ENCODE peak calls at places on chromosomes 4 and X, in six cellular contexts. Y is prostate gland, V is Calu3, L is body of pancreas, W is AG09319, M is pancreas. C is an unnamed sample.

GRCh38 chrX:18666614-18667013 is 5.3 kb downstream of the RS1 start:
- DNase-seq in V (no peak), M (no peak), L (peak; percentile 9), W (no peak), Y (no peak), C (no peak)

GRCh38 chr4:108100827-108101226 is 67.9 kb downstream of the LEF1 start:
- DNase-seq in L (no peak), V (no peak), M (no peak), W (no peak), Y (no peak), C (no peak)

GRCh38 chr4:123621072-123621705 is 224.6 kb downstream of the SPRY1 start:
- DNase-seq in M (no peak), Y (no peak), V (no peak), W (no peak), L (no peak), C (no peak)

GRCh38 chr4:632391-632790 is 7.0 kb downstream of the PDE6B start:
- DNase-seq in M (no peak), W (no peak), V (no peak), Y (no peak), L (no peak), C (no peak)

GRCh38 chrX:40099046-40099968 is 1.5 kb upstream of the BCOR start:
- DNase-seq in M (peak; percentile 60), L (peak; percentile 56), Y (peak; percentile 16), W (no peak), V (peak; percentile 44), C (no peak)

GRCh38 chr4:13982008-13982407 is 354.5 kb upstream of the BOD1L1 start:
- DNase-seq in V (no peak), L (no peak), M (no peak), W (no peak), Y (no peak), C (no peak)

GRCh38 chr4:142703694-142704309 is 142.3 kb downstream of the INPP4B start:
- DNase-seq in V (no peak), W (no peak), Y (no peak), L (no peak), M (no peak), C (no peak)

GRCh38 chr4:128660361-128660964 is 149.0 kb upstream of the JADE1 start:
- DNase-seq in V (no peak), M (no peak), L (peak; percentile 59), W (peak; percentile 71), Y (peak; percentile 64), C (no peak)

GRCh38 chrX:69493193-69493592 is 10.9 kb upstream of the NALF2 start:
- DNase-seq in M (peak; percentile 30), V (peak; percentile 69), W (no peak), L (peak; percentile 43), Y (no peak), C (peak; percentile 59)

GRCh38 chr4:87669373-87669772 is 19.3 kb downstream of the DMP1 start:
- DNase-seq in M (no peak), L (no peak), Y (no peak), V (no peak), W (no peak), C (no peak)

GRCh38 chrX:34578237-34578636 is 78.8 kb downstream of the TMEM47 start:
- DNase-seq in Y (peak; percentile 3), V (peak; percentile 15), L (no peak), W (peak; percentile 15), M (no peak), C (no peak)

GRCh38 chr4:73451404-73451803 is 15.4 kb downstream of the AFP start:
- DNase-seq in L (peak; percentile 29), Y (no peak), M (no peak), V (no peak), W (no peak), C (no peak)

GRCh38 chr4:183797445-183798248 is 107.5 kb upstream of the STOX2 start:
- DNase-seq in V (peak; percentile 60), W (no peak), M (peak; percentile 57), L (peak; percentile 49), Y (peak; percentile 40), C (peak; percentile 42)

GRCh38 chr4:106240699-106241098 is 75.3 kb downstream of the TBCK start:
- DNase-seq in W (no peak), L (no peak), Y (no peak), V (no peak), M (no peak), C (no peak)

GRCh38 chr4:106238819-106239420 is 77.1 kb downstream of the TBCK start:
- DNase-seq in W (peak; percentile 2), L (peak; percentile 25), Y (no peak), V (peak; percentile 40), M (no peak), C (peak; percentile 46)
- TF ChIP-seq CTCF in W (peak; percentile 58), L (peak; percentile 56), Y (peak; percentile 29), V (peak; percentile 55), M (peak; percentile 62), C (peak; percentile 93)

GRCh38 chrX:11111038-11111851 is at the start of gene HCCS:
- DNase-seq in W (peak; percentile 44), M (peak; percentile 78), V (peak; percentile 86), L (peak; percentile 87), Y (peak; percentile 73), C (peak; percentile 71)
- TF ChIP-seq CTCF in W (no peak), M (no peak), V (no peak), L (peak; percentile 9), Y (no peak), C (no peak)

GRCh38 chr4:103204114-103204513 is 6.0 kb upstream of the CENPE start:
- DNase-seq in M (no peak), W (no peak), L (no peak), V (peak; percentile 4), Y (no peak), C (no peak)
- TF ChIP-seq CTCF in M (no peak), W (peak; percentile 35), L (peak; percentile 25), V (no peak), Y (no peak), C (no peak)

DNA sequence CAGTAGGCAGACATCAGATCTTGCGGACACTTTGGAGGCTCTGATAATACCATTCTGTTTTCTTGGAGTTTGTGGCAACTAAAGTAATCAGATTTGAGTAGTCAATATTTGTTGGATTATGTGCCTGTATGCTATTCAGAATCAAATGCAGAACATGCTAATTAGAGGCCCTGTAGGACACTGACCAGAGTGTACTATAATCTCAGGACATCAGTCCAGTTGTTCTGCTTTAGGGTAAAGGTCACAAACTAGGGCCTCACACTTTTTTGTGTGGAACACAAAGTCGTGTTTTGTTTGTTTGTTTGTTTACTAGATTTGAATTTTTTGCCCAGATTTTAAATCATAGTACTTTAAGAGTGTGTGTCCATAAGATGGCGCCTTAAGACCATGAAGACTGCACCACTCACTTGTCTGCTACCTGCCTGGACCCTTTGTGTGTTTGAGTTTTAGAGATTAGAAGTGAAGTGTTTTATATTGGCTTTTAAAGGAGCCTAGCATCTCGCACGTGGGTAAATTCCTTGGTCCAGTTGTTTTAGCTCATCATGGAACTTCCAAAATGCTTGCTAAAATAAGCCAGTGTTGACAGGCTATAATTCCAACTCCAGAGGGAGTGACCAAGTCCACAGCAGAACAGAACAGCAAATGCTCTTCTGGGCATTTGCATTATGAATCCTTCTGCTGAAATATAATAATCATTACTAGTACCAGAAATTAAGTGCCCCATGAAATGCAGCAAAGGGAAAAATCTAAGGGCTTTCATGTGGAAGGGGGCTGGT is 34.7 kb downstream of the IL13RA1 start:
- DNase-seq in V (no peak), W (no peak), M (no peak), L (no peak), Y (no peak), C (no peak)
- TF ChIP-seq CTCF in V (no peak), W (no peak), M (no peak), L (no peak), Y (no peak), C (no peak)

DNA sequence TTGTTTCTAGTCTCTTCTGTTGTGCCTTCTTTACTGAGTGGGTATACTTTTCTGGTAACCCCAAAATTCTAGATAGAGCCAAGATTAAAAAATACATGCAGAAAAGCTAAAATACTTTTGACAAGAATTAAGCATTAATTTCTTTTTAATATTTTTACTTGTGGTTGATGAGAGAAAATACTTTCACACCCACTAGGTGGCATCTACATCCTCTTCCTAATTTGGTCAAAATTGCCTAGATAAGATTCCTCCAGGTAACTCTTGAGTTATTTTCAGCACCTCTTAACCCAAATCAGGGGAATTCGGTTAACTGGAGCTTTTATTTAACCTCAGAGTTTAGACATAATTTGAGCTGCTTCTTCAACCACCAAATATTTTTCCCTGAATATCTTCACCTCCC is 28.4 kb upstream of the COX7B2 start:
- DNase-seq in M (no peak), Y (no peak), W (no peak), L (no peak), V (no peak), C (no peak)
- TF ChIP-seq CTCF in M (no peak), Y (no peak), W (no peak), L (no peak), V (no peak), C (peak; percentile 68)

GRCh38 chr4:185472063-185472542 is 570 bp upstream of the CCDC110 start:
- DNase-seq in V (no peak), Y (no peak), L (no peak), W (no peak), M (no peak), C (no peak)

GRCh38 chr4:185473247-185473646 is 1.7 kb upstream of the CCDC110 start:
- DNase-seq in W (no peak), L (no peak), M (no peak), Y (no peak), V (no peak), C (no peak)

GRCh38 chr4:185469539-185470154 is 1.9 kb downstream of the CCDC110 start:
- DNase-seq in W (no peak), L (no peak), Y (no peak), M (peak; percentile 34), V (no peak), C (peak; percentile 5)

GRCh38 chr4:185470503-185471195 is 884 bp downstream of the CCDC110 start:
- DNase-seq in Y (peak; percentile 62), W (no peak), L (peak; percentile 92), M (peak; percentile 96), V (peak; percentile 18), C (no peak)

DNA sequence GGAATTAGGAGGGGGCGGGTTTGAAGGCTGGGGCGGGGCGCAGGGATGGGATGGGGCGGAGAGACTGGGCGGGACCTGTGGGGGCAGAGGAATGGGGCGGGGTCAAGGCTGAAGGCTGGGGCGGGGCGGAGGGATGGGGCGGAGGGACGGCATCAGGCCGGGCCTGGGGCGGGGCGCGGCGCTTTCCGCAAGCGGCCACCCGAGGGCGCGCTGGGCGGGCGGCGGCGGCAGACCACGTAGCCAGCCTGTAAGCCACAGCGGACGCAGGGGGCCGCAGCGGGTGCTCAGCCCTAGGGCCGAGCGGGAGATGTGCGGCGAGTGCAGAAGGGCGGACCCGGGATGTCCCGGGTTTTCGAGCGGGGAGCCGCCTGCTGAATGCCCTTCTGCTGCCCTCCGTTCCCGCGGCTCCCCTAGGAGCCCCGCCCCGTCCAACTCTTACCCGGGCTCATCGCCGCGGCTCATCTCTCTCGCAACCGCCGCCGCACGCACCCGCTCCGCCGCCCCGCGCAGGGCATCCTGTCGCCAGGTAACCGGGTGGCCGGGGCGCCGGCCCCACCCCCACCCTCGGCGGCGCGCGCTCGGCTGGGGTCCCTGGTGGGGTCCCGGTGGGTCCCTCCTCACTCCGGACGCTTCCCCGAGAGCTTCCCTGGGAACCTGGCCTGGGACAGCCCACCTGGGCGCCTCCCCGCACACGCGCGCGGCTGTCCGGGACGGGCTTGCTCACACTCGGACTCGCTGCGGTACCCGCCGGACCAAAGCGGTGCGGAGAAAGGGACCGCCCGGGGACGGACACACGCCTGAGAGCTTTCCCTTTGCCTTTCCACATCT is at the start of gene CCDC110:
- DNase-seq in M (peak; percentile 97), W (peak; percentile 89), L (peak; percentile 93), V (peak; percentile 89), Y (peak; percentile 95), C (peak; percentile 98)
- TF ChIP-seq CTCF in M (peak; percentile 61), W (peak; percentile 35), L (peak; percentile 61), V (peak; percentile 56), Y (peak; percentile 70), C (peak; percentile 47)

C was measured in endothelial cell.